ENCODE peak calls at places on chromosomes 1 and 21, in seven cellular contexts. G, F, W, O, T, M and H are unnamed samples.

GRCh38 chr21:42533306-42533962 is 19.8 kb downstream of the SLC37A1 start:
- DNase-seq in M (no peak), G (no peak), F (no peak), O (no peak), W (no peak), T (no peak), H (peak; percentile 5)

GRCh38 chr1:182484067-182484466 is 34.1 kb downstream of the RGSL1 start:
- DNase-seq in F (no peak), G (no peak), W (no peak), M (no peak), T (no peak), O (no peak), H (no peak)

GRCh38 chr1:113745425-113745824 is 13.9 kb downstream of the PHTF1 start:
- DNase-seq in W (no peak), F (no peak), G (no peak), T (no peak), M (no peak), O (no peak), H (no peak)

GRCh38 chr1:67645495-67646144 is 39.4 kb upstream of the GADD45A start:
- DNase-seq in W (peak; percentile 45), O (no peak), T (no peak), F (no peak), M (peak; percentile 79), G (no peak), H (peak; percentile 62)

GRCh38 chr1:201039876-201040275 is 16.4 kb upstream of the KIF21B start:
- DNase-seq in F (no peak), W (no peak), G (no peak), T (no peak), M (no peak), O (no peak), H (no peak)

GRCh38 chr1:61441723-61442262 is 283.1 kb downstream of the TM2D1 start:
- DNase-seq in T (no peak), F (no peak), O (no peak), M (peak; percentile 69), W (no peak), G (peak; percentile 61), H (no peak)

GRCh38 chr1:41895552-41895951 is 23.2 kb downstream of the HIVEP3 start:
- DNase-seq in M (no peak), T (no peak), G (no peak), W (no peak), F (no peak), O (no peak), H (no peak)

GRCh38 chr1:216032977-216033376 is 390.3 kb downstream of the USH2A start:
- DNase-seq in T (no peak), M (no peak), F (no peak), O (no peak), G (no peak), W (peak; percentile 35), H (no peak)

GRCh38 chr1:224223819-224224714 is 41.0 kb downstream of the DEGS1 start:
- DNase-seq in F (no peak), O (no peak), T (no peak), G (no peak), M (no peak), W (peak; percentile 81), H (no peak)